ENCODE peak calls at places on chromosomes 11 and 22, in five cellular contexts. O is tibial nerve, H is colonic mucosa, J is cardiac fibroblast, B is spleen. F is an unnamed sample.
A peak's percentile ranks its signal among the peaks of the same experiment; 100 is the strongest.

GRCh38 chr11:125626381-125626950 is 1.5 kb downstream of the CHEK1 start:
- DNase-seq in J (no peak), B (no peak), H (no peak), O (no peak), F (no peak)

GRCh38 chr11:130633466-130633865 is 185.0 kb downstream of the ADAMTS15 start:
- DNase-seq in B (no peak), H (no peak), J (peak; percentile 43), O (no peak), F (no peak)

GRCh38 chr22:37760152-37760551 is 47.6 kb upstream of the GCAT start:
- DNase-seq in B (no peak), H (no peak), O (no peak), J (no peak), F (no peak)

GRCh38 chr11:77879218-77879617 is 58.3 kb downstream of the AAMDC start:
- DNase-seq in B (no peak), O (peak; percentile 79), H (no peak), J (peak; percentile 64), F (no peak)

GRCh38 chr11:36683823-36684222 is 85.8 kb upstream of the RAG2 start:
- DNase-seq in J (no peak), O (no peak), H (no peak), B (no peak), F (no peak)

GRCh38 chr11:134037093-134037908 is 31.6 kb upstream of the JAM3 start:
- DNase-seq in B (peak; percentile 89), H (peak; percentile 75), J (peak; percentile 49), O (peak; percentile 72), F (peak; percentile 71)

GRCh38 chr11:77320351-77320750 is 18.9 kb upstream of the GDPD4 start:
- DNase-seq in H (no peak), O (no peak), B (no peak), J (no peak), F (no peak)

GRCh38 chr11:93773045-93773477 is 11.0 kb upstream of the MED17 start:
- DNase-seq in H (no peak), O (no peak), B (no peak), J (no peak), F (no peak)

GRCh38 chr22:44783581-44783980 is 31.2 kb downstream of the ARHGAP8 start:
- DNase-seq in J (no peak), B (peak; percentile 77), H (peak; percentile 57), O (no peak), F (no peak)

GRCh38 chr11:62805991-62806441 is 776 bp upstream of the NXF1 start:
- DNase-seq in B (no peak), O (no peak), H (peak; percentile 25), J (peak; percentile 42), F (no peak)

GRCh38 chr11:62573006-62573591 is 592 bp downstream of the EEF1G start:
- DNase-seq in J (peak; percentile 37), H (no peak), B (no peak), O (no peak), F (no peak)

GRCh38 chr11:109853156-109853776 is 239.9 kb upstream of the ZC3H12C start:
- DNase-seq in O (no peak), H (no peak), B (no peak), J (peak; percentile 91), F (no peak)

GRCh38 chr11:66720223-66720898 is 8.7 kb downstream of the SPTBN2 start:
- DNase-seq in J (no peak), H (peak; percentile 73), O (no peak), B (peak; percentile 83), F (peak; percentile 75)

GRCh38 chr11:75768909-75769771 is 562 bp downstream of the DGAT2 start:
- DNase-seq in B (no peak), H (peak; percentile 28), J (no peak), O (no peak), F (no peak)

DNA sequence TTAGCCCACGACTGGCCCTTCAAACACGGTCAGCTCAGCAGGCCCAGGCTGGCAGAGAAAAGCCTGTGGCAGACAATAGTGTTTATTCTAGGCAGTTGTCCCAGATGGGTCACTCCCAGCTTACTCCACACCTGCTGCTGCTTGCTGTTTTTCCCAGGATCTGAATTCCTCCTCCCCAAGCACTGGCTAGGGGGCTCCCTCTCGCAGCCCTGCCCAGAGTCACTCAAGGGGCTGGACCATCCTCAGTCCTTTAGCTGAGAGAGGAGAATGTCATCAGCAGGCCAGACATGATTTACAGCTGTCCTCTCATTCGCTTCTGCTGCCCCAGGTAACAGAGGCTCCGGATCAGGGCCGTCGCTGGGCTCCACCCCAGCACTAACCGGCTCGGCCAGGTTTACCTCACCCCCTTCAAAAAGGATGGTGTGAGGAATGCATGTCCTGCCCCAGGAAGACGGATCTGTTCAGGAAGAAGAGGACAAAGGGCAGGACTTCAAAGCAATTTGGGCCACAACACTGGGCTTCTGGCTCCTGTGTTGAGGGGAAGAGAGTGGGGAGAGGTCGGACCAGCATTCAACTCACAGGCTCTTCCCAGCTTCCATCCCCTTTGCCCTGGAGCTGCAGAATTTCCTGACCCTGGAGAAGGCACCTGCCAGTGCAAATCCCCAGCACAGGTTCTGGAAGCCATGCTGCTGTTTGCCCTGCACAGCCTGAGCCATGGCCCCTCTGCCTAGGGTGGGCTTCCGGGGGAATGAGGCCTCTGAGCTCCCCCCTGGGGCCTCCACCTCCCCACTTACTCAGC is 59.7 kb upstream of the BARX2 start:
- DNase-seq in J (no peak), H (peak; percentile 87), O (no peak), B (no peak), F (no peak)
- H3K4me3 ChIP-seq in J (no peak overlapping the region), H (no peak overlapping the region), O (no peak overlapping the region), B (no peak overlapping the region), F (no peak overlapping the region)

DNA sequence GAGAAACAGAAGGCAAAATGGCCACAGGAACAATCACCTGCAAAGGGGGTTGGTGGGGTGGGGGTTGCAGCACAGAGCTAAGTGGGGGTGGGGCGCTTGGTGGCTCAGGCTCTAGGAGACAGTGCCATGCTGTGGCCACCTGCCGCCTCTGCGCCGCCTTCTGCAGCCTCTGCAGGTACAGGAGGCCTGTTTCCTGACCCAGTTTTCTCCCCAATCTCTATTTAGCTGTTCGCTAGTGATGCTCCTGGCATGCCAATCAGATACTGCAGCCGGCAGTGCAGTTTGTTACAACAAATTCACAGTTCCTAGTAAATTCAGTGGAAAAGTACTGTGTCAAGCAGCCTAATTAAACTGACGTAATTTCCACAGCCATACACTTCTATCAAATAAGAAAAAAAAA is 106.4 kb downstream of the SERGEF start:
- DNase-seq in B (no peak), O (no peak), J (no peak), H (no peak), F (peak; percentile 45)
- TF ChIP-seq CTCF in B (no peak), O (no peak), J (peak; percentile 10), H (peak; percentile 11), F (peak; percentile 24)

GRCh38 chr11:60377737-60378136 is 595 bp upstream of the MS4A7 start:
- DNase-seq in B (peak; percentile 78), H (peak; percentile 36), O (peak; percentile 60), J (no peak), F (peak; percentile 15)
- H3K4me3 ChIP-seq in B (peak overlapping the region; percentile 62), H (no peak overlapping the region), O (no peak overlapping the region), J (no peak overlapping the region), F (no peak overlapping the region)

GRCh38 chr11:44566952-44567875 is 1.8 kb downstream of the CD82 start:
- DNase-seq in O (no peak), B (no peak), H (no peak), J (no peak), F (no peak)
- TF ChIP-seq CTCF in O (no peak), B (no peak), H (no peak), J (peak; percentile 15), F (no peak)

DNA sequence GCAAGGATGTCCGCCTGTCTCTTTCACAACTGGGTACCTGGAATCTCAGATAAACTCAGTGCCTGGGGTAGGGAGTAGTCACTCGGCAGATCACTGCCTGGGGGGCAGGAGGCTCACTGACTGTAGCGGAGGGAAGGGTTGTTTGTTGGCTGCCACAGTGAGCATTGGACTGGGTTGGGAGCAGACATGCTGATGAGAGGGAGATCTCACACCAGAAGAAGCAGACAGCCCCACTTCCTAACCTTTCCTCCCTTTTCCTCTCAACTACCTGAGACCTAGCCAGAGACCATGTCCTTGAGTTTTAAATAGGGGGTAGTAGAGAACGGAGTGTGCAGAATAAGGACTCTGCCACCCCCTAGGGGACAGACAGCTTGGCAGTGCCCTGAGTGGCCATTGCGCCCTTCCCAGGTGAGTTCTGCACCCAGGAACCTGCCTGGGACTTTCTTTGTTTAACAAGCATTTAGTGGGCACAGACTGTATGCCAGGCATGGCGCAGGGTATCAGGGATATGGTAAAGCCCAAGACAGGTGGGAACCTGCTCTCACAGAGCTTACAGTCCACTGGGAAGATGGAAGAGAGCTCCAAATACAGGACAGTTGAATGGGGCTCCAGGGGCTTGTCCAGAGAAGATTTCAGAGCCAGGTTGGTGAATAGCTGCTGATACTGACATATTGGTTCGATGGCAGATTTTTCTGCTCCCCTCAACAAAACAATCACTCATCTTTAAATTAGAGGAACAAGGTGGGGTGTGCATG is 115.7 kb upstream of the NNMT start:
- DNase-seq in O (no peak), B (no peak), H (peak; percentile 74), J (no peak), F (peak; percentile 61)
- H3K4me3 ChIP-seq in O (peak overlapping the region; percentile 26), B (peak overlapping the region; percentile 45), H (no peak overlapping the region), J (peak overlapping the region; percentile 2), F (peak overlapping the region; percentile 47)

F was measured in dorsolateral prefrontal cortex.